ENCODE peak calls at places on chromosome 20, in four cellular contexts. I is body of pancreas, Y is GM10248, J is foreskin keratinocyte. O is an unnamed sample.

GRCh38 chr20:19515074-19515473 is 243.0 kb upstream of the RIN2 start:
- DNase-seq in I (no peak), Y (no peak), J (no peak), O (no peak)

GRCh38 chr20:43991264-43991663 is 76.6 kb downstream of the TOX2 start:
- DNase-seq in I (no peak), Y (no peak), J (no peak), O (no peak)

GRCh38 chr20:43722153-43722505 is 4.7 kb downstream of the GTSF1L start:
- DNase-seq in I (no peak), Y (no peak), J (no peak), O (no peak)

GRCh38 chr20:10379761-10380160 is 54.3 kb downstream of the MKKS start:
- DNase-seq in I (no peak), Y (no peak), J (no peak), O (no peak)

GRCh38 chr20:59939052-59939878 is 840 bp downstream of the PPP1R3D start:
- DNase-seq in I (peak), Y (no peak), J (no peak), O (no peak)

GRCh38 chr20:17634666-17635319 is 47.2 kb downstream of the RRBP1 start:
- DNase-seq in I (no peak), Y (no peak), J (no peak), O (no peak)

GRCh38 chr20:12925214-12925755 is 83.5 kb upstream of the SPTLC3 start:
- DNase-seq in I (peak), Y (peak), J (peak), O (peak)

GRCh38 chr20:57080796-57081195 is 185.6 kb downstream of the BMP7 start:
- DNase-seq in I (no peak), Y (no peak), J (no peak), O (no peak)

GRCh38 chr20:43572891-43573290 is 14.1 kb downstream of the SGK2 start:
- DNase-seq in I (no peak), Y (no peak), J (no peak), O (no peak)

GRCh38 chr20:17612287-17612974 is 42.6 kb downstream of the DSTN start:
- DNase-seq in I (peak), Y (peak), J (peak), O (no peak)

GRCh38 chr20:19658137-19658536 is 99.9 kb upstream of the RIN2 start:
- DNase-seq in I (no peak), Y (peak), J (no peak), O (no peak)

GRCh38 chr20:43404880-43405279 is 52.8 kb upstream of the SRSF6 start:
- DNase-seq in I (no peak), Y (peak), J (peak), O (no peak)

GRCh38 chr20:43761396-43762340 is 34.9 kb upstream of the GTSF1L start:
- DNase-seq in I (no peak), Y (no peak), J (no peak), O (no peak)

GRCh38 chr20:11453430-11453829 is 464.3 kb upstream of the BTBD3 start:
- DNase-seq in I (no peak), Y (no peak), J (peak), O (no peak)

GRCh38 chr20:53990768-53991472 is 79.5 kb downstream of the BCAS1 start:
- DNase-seq in I (no peak), Y (no peak), J (no peak), O (no peak)

GRCh38 chr20:62277253-62277652 is 25.5 kb upstream of the ADRM1 start:
- DNase-seq in I (no peak), Y (no peak), J (no peak), O (no peak)

GRCh38 chr20:25040438-25040831 is 17.5 kb downstream of the ACSS1 start:
- DNase-seq in I (peak), Y (no peak), J (peak), O (no peak)

GRCh38 chr20:62666736-62667529 is 24.6 kb downstream of the SLCO4A1 start:
- DNase-seq in I (peak), Y (no peak), J (no peak), O (no peak)

GRCh38 chr20:35539756-35540212 is 2.1 kb upstream of the ERGIC3 start:
- DNase-seq in I (peak), Y (peak), J (no peak), O (no peak)

GRCh38 chr20:37303637-37304036 is 14.2 kb downstream of the MANBAL start:
- DNase-seq in I (peak), Y (no peak), J (no peak), O (no peak)

GRCh38 chr20:45649312-45649863 is 18.3 kb upstream of the WFDC9 start:
- DNase-seq in I (no peak), Y (no peak), J (no peak), O (no peak)

GRCh38 chr20:12673352-12673751 is 335.4 kb upstream of the SPTLC3 start:
- DNase-seq in I (no peak), Y (no peak), J (no peak), O (no peak)

DNA sequence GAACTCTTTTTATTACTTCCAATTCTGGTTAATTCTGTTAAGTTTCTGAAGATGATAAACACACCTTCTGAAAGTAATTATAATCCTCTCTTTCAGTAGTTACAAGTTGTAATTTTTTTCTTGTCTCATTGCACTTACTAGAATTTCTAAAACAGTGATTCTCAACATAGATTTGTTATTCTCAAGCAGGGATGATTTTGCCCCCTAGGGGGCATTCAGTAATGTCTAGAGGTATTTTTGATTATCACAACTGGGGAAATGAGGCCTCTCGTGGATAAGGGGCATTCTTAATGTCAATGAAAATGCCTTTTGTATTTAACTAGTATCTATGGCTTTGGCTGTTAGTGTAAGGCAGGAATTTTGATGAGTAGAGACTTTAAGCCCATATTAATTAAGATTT is 39.4 kb upstream of the MAFB start:
- DNase-seq in I (no peak), Y (no peak), J (no peak), O (no peak)
- TF ChIP-seq CTCF in I (no peak), Y (no peak), J (peak), O (peak)

GRCh38 chr20:33394718-33395117 is 6.6 kb downstream of the CDK5RAP1 start:
- DNase-seq in I (no peak), Y (no peak), J (no peak), O (no peak)
- TF ChIP-seq CTCF in I (no peak), Y (peak), J (peak), O (peak)

GRCh38 chr20:41411458-41411857 is 44.8 kb upstream of the EMILIN3 start:
- DNase-seq in I (no peak), Y (no peak), J (no peak), O (no peak)
- TF ChIP-seq CTCF in I (peak), Y (peak), J (peak), O (peak)

GRCh38 chr20:58558483-58559367 is 43.5 kb upstream of the APCDD1L start:
- DNase-seq in I (no peak), Y (no peak), J (no peak), O (no peak)
- TF ChIP-seq CTCF in I (no peak), Y (no peak), J (no peak), O (no peak)

GRCh38 chr20:49348563-49348962 is 70.7 kb upstream of the ZNFX1 start:
- DNase-seq in I (no peak), Y (no peak), J (no peak), O (no peak)
- TF ChIP-seq CTCF in I (no peak), Y (no peak), J (no peak), O (no peak)

GRCh38 chr20:34083781-34084180 is 28.3 kb downstream of the EIF2S2 start:
- DNase-seq in I (no peak), Y (no peak), J (no peak), O (no peak)

GRCh38 chr20:34082232-34082887 is 29.7 kb downstream of the EIF2S2 start:
- DNase-seq in I (no peak), Y (no peak), J (no peak), O (no peak)

GRCh38 chr20:34084227-34084923 is 27.7 kb downstream of the EIF2S2 start:
- DNase-seq in I (no peak), Y (no peak), J (no peak), O (no peak)

GRCh38 chr20:34085544-34086040 is 26.5 kb downstream of the EIF2S2 start:
- DNase-seq in I (no peak), Y (no peak), J (no peak), O (no peak)

GRCh38 chr20:34083137-34083536 is 28.9 kb downstream of the EIF2S2 start:
- DNase-seq in I (peak), Y (no peak), J (peak), O (no peak)
- TF ChIP-seq CTCF in I (peak), Y (no peak), J (peak), O (no peak)

GRCh38 chr20:47195573-47195972 is 160.9 kb downstream of the ZMYND8 start:
- DNase-seq in I (no peak), Y (no peak), J (no peak), O (no peak)
- TF ChIP-seq CTCF in I (no peak), Y (no peak), J (no peak), O (no peak)

DNA sequence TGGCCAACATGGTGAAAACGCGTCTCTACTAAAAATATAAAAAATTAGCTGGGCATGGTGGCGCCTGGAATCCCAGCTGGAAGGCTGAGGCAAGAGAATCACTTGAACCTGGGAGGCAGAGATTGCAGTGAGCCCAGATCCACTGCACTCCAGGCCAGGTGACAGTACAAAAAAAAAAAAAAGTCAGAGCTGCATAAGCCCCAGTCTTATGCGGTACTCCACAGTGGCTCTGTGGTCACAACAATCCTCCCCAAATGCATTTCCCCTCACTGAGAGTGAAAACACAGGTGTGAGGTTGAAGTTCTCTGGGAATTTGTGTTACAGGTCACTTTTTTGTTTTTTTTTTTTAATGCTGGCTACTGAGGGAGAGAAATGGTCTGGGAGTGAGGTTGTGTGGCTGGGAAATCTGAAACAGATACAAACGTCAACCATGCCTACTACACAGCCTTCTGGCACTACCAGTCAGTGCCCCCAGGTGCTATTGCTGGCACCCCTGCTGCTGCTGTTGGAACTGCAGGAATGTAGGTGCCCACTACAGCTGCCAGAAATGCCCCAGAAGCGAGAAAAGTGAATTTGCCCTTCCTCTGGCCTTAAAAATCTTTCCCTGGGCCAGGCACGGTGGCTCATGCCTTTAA is 5.7 kb downstream of the MRPS26 start:
- DNase-seq in I (no peak), Y (no peak), J (no peak), O (peak)
- TF ChIP-seq CTCF in I (no peak), Y (no peak), J (no peak), O (no peak)

DNA sequence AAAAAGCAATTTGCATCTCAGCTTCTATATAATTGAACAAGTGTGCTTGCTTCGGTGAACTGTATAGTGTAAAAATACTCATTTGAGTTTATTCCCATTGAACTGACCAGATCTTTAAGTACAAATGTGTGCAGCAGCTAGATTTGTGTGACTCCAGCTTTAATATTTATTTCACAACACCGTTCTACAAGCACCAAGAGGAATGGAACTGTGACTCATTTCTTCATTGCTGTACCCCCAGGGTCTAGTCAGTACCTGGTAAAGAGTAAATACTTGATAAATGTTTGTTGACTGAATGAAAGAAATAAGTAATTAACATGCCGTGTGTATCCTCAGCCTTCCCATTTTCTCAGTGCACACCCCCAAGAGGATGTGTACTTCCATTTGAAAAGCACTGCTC is 464.8 kb downstream of the CBLN4 start:
- DNase-seq in I (no peak), Y (no peak), J (peak), O (no peak)
- TF ChIP-seq CTCF in I (no peak), Y (no peak), J (no peak), O (no peak)

O was measured in DND-41.